ENCODE peak calls at places on chromosomes 2 and 18, in nine cellular contexts. P, U, W, A, C, N, V, S and F are unnamed samples. For H3K4me1, the result is how much of the 10 kb centered on the place peaks cover.

GRCh38 chr2:233064526-233065199 is 4.5 kb downstream of the INPP5D start:
- DNase-seq in W (no peak), C (no peak), U (peak), N (no peak), S (peak), V (no peak), P (no peak), A (peak), F (no peak)

GRCh38 chr2:88209526-88210131 is 39.5 kb downstream of the THNSL2 start:
- DNase-seq in A (no peak), P (no peak), C (no peak), W (no peak), V (no peak), U (no peak), S (no peak), N (no peak), F (no peak)

GRCh38 chr2:7111626-7112025 is 194.4 kb downstream of the RNF144A start:
- DNase-seq in U (no peak), C (no peak), W (no peak), P (no peak), A (no peak), V (no peak), N (no peak), S (no peak), F (no peak)

GRCh38 chr2:231276986-231277385 is 78.6 kb downstream of the ARMC9 start:
- DNase-seq in N (no peak), A (no peak), W (no peak), S (no peak), U (no peak), P (no peak), V (no peak), C (no peak), F (no peak)

GRCh38 chr2:235573331-235574221 is 79.7 kb downstream of the AGAP1 start:
- DNase-seq in C (peak), N (no peak), S (no peak), W (peak), U (no peak), V (no peak), P (no peak), A (no peak), F (no peak)

GRCh38 chr18:49849331-49850217 is 36.2 kb upstream of the ACAA2 start:
- DNase-seq in A (no peak), V (peak), S (no peak), C (peak), W (peak), N (no peak), U (peak), P (peak), F (peak)

GRCh38 chr2:207149253-207150213 is 16.2 kb downstream of the KLF7 start:
- DNase-seq in U (peak), S (no peak), P (peak), V (no peak), C (no peak), W (no peak), A (no peak), N (no peak), F (no peak)

GRCh38 chr2:74958277-74959105 is at the start of gene POLE4:
- DNase-seq in U (peak), A (peak), W (peak), C (peak), V (peak), S (peak), P (peak), N (peak), F (peak)

GRCh38 chr18:28961669-28962228 is 784.8 kb upstream of the CDH2 start:
- DNase-seq in V (peak), N (no peak), W (no peak), U (peak), C (peak), A (no peak), P (peak), S (no peak), F (no peak)

GRCh38 chr2:132692816-132693215 is 22.8 kb upstream of the LYPD1 start:
- DNase-seq in S (no peak), N (no peak), V (no peak), C (no peak), W (no peak), U (no peak), P (peak), A (no peak), F (no peak)

GRCh38 chr2:43007901-43008300 is 215.5 kb upstream of the HAAO start:
- DNase-seq in C (no peak), S (no peak), U (no peak), W (no peak), P (no peak), N (peak), V (no peak), A (peak), F (peak)

GRCh38 chr2:6310186-6310909 is 555.4 kb downstream of the CMPK2 start:
- DNase-seq in P (no peak), C (no peak), U (no peak), A (no peak), V (no peak), W (no peak), N (no peak), S (no peak), F (no peak)

GRCh38 chr2:88006912-88007439 is 9.4 kb downstream of the RNU2-63P start:
- DNase-seq in W (no peak), U (no peak), P (no peak), A (no peak), S (no peak), N (no peak), C (no peak), V (no peak), F (no peak)

GRCh38 chr18:7945882-7946281 is 378.8 kb downstream of the PTPRM start:
- DNase-seq in W (no peak), A (no peak), S (no peak), V (no peak), U (peak), N (peak), P (peak), C (no peak), F (no peak)

GRCh38 chr2:213246665-213247281 is 37.5 kb upstream of the SPAG16 start:
- DNase-seq in N (no peak), A (no peak), V (peak), C (no peak), W (peak), U (peak), S (no peak), P (peak), F (peak)

GRCh38 chr18:31402026-31402373 is 25.4 kb downstream of the DSG4 start:
- DNase-seq in V (no peak), N (no peak), S (no peak), U (no peak), A (no peak), W (no peak), P (no peak), C (no peak), F (no peak)

GRCh38 chr18:9455718-9456511 is 19.4 kb upstream of the RALBP1 start:
- DNase-seq in W (no peak), N (no peak), A (no peak), U (no peak), V (no peak), P (no peak), C (no peak), S (no peak), F (no peak)

GRCh38 chr2:67879586-67880290 is 183.1 kb downstream of the C1D start:
- DNase-seq in W (no peak), P (peak), C (no peak), N (no peak), U (peak), V (no peak), A (no peak), S (no peak), F (no peak)

GRCh38 chr18:21330122-21330701 is 88.2 kb downstream of the GREB1L start:
- DNase-seq in S (no peak), C (peak), A (no peak), P (no peak), U (peak), V (peak), W (no peak), N (no peak), F (no peak)

GRCh38 chr2:28435796-28436425 is 43.3 kb downstream of the FOSL2 start:
- DNase-seq in N (no peak), S (no peak), P (no peak), V (no peak), U (no peak), C (no peak), W (no peak), A (no peak), F (no peak)

GRCh38 chr2:24815171-24815570 is 21.9 kb downstream of the CENPO start:
- DNase-seq in U (no peak), N (peak), C (no peak), W (no peak), S (no peak), A (no peak), V (no peak), P (no peak), F (no peak)

GRCh38 chr18:22789600-22789999 is 143.5 kb upstream of the RBBP8 start:
- DNase-seq in A (no peak), S (no peak), V (no peak), C (no peak), W (no peak), P (no peak), U (no peak), N (no peak), F (no peak)

GRCh38 chr2:109300582-109300981 is 171.6 kb downstream of the SH3RF3 start:
- DNase-seq in W (no peak), N (no peak), A (no peak), C (no peak), U (no peak), P (no peak), V (no peak), S (no peak), F (no peak)

GRCh38 chr2:220786216-220786615 is 785.9 kb downstream of the EPHA4 start:
- DNase-seq in U (no peak), P (no peak), S (no peak), N (no peak), A (no peak), W (no peak), C (no peak), V (no peak), F (no peak)

GRCh38 chr2:17869128-17869527 is 9.3 kb upstream of the KCNS3 start:
- DNase-seq in V (peak), S (no peak), N (no peak), A (no peak), C (no peak), W (no peak), U (no peak), P (peak), F (no peak)

GRCh38 chr18:13700153-13700552 is 26.2 kb downstream of the FAM210A start:
- DNase-seq in N (no peak), W (no peak), C (no peak), P (no peak), U (no peak), S (no peak), A (no peak), V (no peak), F (no peak)

GRCh38 chr2:167863377-167863776 is 384.0 kb downstream of the STK39 start:
- DNase-seq in S (no peak), W (no peak), N (no peak), U (no peak), P (no peak), C (no peak), V (no peak), A (no peak), F (no peak)

GRCh38 chr2:165952600-165953210 is 871 bp downstream of the TTC21B start:
- DNase-seq in A (no peak), S (no peak), W (no peak), V (no peak), C (no peak), P (peak), U (peak), N (no peak), F (no peak)

GRCh38 chr2:205769879-205770278 is 87.6 kb downstream of the NRP2 start:
- DNase-seq in W (no peak), V (no peak), A (no peak), P (peak), C (no peak), S (no peak), U (no peak), N (no peak), F (no peak)

GRCh38 chr2:160332318-160332717 is 132.2 kb upstream of the ITGB6 start:
- DNase-seq in A (no peak), C (peak), V (no peak), N (no peak), P (peak), S (no peak), W (no peak), U (peak), F (no peak)

GRCh38 chr2:160333324-160334027 is 133.4 kb upstream of the ITGB6 start:
- DNase-seq in P (no peak), A (no peak), N (no peak), S (no peak), V (no peak), C (no peak), U (no peak), W (no peak), F (no peak)

GRCh38 chr2:160331258-160332025 is 131.4 kb upstream of the ITGB6 start:
- DNase-seq in V (no peak), N (no peak), W (no peak), C (peak), U (no peak), S (no peak), A (no peak), P (no peak), F (no peak)

GRCh38 chr2:160336091-160336490 is 136.0 kb upstream of the ITGB6 start:
- DNase-seq in A (no peak), W (no peak), C (no peak), N (no peak), S (no peak), P (peak), V (no peak), U (peak), F (no peak)

DNA sequence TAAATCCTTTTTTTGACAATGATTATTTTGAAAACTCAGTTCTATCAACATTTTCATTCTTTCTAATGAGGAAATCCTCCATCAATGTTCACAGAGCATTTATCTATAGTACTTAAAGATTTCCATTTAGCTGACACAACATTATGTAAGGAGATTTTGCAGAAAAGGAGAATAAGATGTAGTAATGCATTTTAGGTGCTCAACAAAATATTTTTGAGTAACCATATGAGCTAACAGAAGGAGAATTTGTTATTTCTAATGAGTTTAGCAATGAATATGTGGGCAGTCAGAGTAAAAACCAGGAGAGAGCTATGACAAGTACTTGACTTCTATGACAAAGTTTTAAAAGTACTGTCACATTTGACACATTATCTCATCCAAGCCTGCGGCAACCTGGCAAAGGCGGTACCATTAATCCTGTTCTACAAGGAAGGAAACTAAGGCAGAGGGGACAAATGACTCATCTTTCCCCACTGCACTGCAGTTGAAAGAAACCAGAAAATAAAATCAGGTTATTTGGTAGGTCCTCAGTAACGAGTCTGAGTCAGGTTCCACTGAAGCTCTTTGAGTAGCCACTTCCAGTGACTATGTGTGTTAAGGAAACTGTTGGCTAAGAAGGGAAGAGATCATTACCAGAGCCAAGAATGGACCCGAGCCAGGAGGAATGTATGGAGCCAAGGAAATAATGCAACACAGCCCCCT is 134.1 kb upstream of the ITGB6 start:
- DNase-seq in U (peak), A (no peak), P (peak), W (no peak), N (no peak), C (no peak), V (no peak), S (no peak), F (no peak)
- H3K4me1 ChIP-seq in U (half or more), A (half or more), P (under half), W (under half), N (under half), C (half or more), V (under half), S (under half), F (under half)

GRCh38 chr2:11644293-11644692 is 25.7 kb downstream of the NTSR2 start:
- DNase-seq in A (no peak), U (no peak), P (no peak), S (no peak), W (no peak), N (no peak), V (no peak), C (no peak), F (no peak)

GRCh38 chr2:11652141-11652540 is 17.9 kb downstream of the NTSR2 start:
- DNase-seq in W (no peak), S (no peak), C (no peak), A (no peak), U (no peak), N (no peak), V (no peak), P (no peak), F (no peak)

GRCh38 chr2:11649093-11649492 is 20.9 kb downstream of the NTSR2 start:
- DNase-seq in U (no peak), W (no peak), A (no peak), N (no peak), S (no peak), C (no peak), V (no peak), P (no peak), F (no peak)

GRCh38 chr2:11646530-11646929 is 23.5 kb downstream of the NTSR2 start:
- DNase-seq in V (no peak), S (no peak), U (no peak), P (no peak), N (no peak), A (no peak), W (no peak), C (no peak), F (no peak)

DNA sequence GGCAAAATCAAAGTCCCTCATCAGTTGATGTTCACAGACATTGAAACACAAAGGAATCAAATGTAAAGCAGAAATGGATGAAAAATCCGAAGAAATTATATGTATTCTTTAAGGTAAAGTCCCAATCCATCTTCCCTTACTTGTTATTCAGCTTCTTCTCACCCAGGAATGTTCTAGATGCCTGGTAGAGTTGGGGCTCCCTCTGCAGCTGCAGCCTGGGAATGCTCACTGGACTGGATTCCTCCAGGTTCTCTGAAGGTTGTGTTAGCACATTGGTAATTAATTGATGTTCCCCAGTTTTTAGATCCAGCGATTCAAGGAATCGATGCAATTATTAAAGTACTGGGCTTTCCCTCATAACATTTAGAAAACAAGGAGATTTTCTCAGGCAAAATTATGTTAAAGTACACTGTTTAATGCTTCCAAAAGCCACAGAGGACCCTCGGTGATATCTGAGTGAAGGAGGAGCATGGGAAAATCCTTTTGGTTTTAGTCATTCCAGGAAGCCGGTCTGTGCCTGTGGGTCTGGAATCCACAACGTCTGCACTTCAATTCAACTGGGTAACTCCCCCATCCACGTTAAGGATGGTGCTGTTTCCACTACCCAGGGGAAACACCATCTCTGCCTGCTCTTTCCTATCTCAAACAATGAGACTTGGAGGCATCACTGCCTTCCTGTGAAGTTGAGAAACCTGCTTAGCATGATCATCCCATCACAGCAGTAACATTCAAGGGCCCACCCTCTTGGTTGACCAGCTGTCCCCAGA is 22.0 kb downstream of the NTSR2 start:
- DNase-seq in P (no peak), C (no peak), V (no peak), S (no peak), A (no peak), N (no peak), U (peak), W (no peak), F (no peak)
- TF ChIP-seq CTCF in P (peak), C (no peak), V (peak), S (no peak), A (no peak), N (no peak), U (peak), W (no peak), F (no peak)

GRCh38 chr2:105794926-105795574 is 50.3 kb downstream of the NCK2 start:
- DNase-seq in A (no peak), C (no peak), S (no peak), W (no peak), U (no peak), P (no peak), N (no peak), V (no peak), F (no peak)
- H3K4me1 ChIP-seq in A (half or more), C (under half), S (under half), W (under half), U (under half), P (under half), N (under half), V (under half), F (half or more)

DNA sequence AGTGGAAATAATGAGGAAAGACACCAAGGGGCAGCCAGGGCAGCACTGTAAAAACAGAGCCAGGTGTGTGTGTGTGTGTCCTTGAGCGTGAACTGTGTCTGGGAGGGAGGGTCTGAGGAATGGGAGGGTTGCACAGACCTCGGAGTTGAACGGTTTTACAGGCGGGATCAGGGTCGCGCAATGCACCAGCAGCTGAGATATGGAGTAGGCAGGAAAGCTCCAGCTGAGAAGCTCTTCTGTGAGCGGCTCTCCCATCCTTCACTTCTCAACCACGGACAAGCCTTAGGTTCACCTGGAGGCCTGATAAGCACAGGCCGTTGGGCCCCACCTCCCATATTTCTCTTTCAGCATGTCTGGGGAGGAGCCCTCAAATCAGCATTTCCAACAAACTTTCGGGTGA is 12.1 kb downstream of the SERTAD2 start:
- DNase-seq in N (no peak), U (no peak), S (no peak), C (no peak), W (no peak), V (no peak), P (no peak), A (no peak), F (no peak)
- TF ChIP-seq CTCF in N (no peak), U (no peak), S (no peak), C (no peak), W (no peak), V (no peak), P (no peak), A (no peak), F (no peak)

GRCh38 chr2:187403568-187404260 is 44.3 kb downstream of the CALCRL start:
- DNase-seq in C (peak), A (no peak), N (peak), W (no peak), V (no peak), U (peak), S (no peak), P (no peak), F (no peak)
- H3K4me1 ChIP-seq in C (under half), A (under half), N (under half), W (under half), V (under half), U (under half), S (under half), P (under half), F (under half)